ENCODE peak calls at places on chromosomes 5 and 9, in four cellular contexts. J is GM12878, V is K562, B is WTC11. A is an unnamed sample.

GRCh38 chr5:69209607-69210006 is 20.2 kb downstream of the CENPH start:
- DNase-seq in B (no peak), V (no peak), J (no peak), A (no peak)

GRCh38 chr5:179147991-179148702 is 88.0 kb downstream of the ZNF354C start:
- DNase-seq in B (no peak), J (no peak), V (no peak), A (no peak)

GRCh38 chr9:90854637-90855036 is 53.0 kb downstream of the SYK start:
- DNase-seq in J (no peak), V (no peak), B (no peak), A (no peak)

GRCh38 chr5:124948062-124948753 is 201.8 kb upstream of the ZNF608 start:
- DNase-seq in V (no peak), J (no peak), B (no peak), A (no peak)

GRCh38 chr5:109412981-109413402 is 3.2 kb upstream of the PJA2 start:
- DNase-seq in J (no peak), V (no peak), B (no peak), A (peak)

GRCh38 chr5:154042751-154043150 is 4.0 kb downstream of the MFAP3 start:
- DNase-seq in J (no peak), V (no peak), B (no peak), A (no peak)

GRCh38 chr9:18905883-18906649 is 126.9 kb downstream of the SAXO1 start:
- DNase-seq in V (no peak), B (no peak), J (no peak), A (no peak)

GRCh38 chr5:173333900-173334685 is 5.9 kb upstream of the STC2 start:
- DNase-seq in J (no peak), V (no peak), B (no peak), A (no peak)

GRCh38 chr5:763397-763796 is 21.1 kb downstream of the ZDHHC11B start:
- DNase-seq in V (no peak), B (no peak), J (no peak), A (no peak)

GRCh38 chr5:74866653-74867162 is 521 bp upstream of the FAM169A start:
- DNase-seq in J (no peak), B (peak), V (no peak), A (peak)

GRCh38 chr9:22265534-22265933 is 181.1 kb upstream of the DMRTA1 start:
- DNase-seq in V (no peak), B (no peak), J (no peak), A (no peak)

GRCh38 chr5:30380228-30380627 is 813.3 kb upstream of the CDH6 start:
- DNase-seq in B (no peak), J (no peak), V (no peak), A (no peak)

GRCh38 chr9:70054546-70054945 is 10.9 kb downstream of the MAMDC2 start:
- DNase-seq in B (no peak), J (no peak), V (no peak), A (no peak)

GRCh38 chr9:75117572-75117971 is 29.3 kb downstream of the OSTF1 start:
- DNase-seq in V (no peak), B (no peak), J (no peak), A (no peak)

GRCh38 chr5:122263352-122264030 is 48.5 kb upstream of the SNCAIP start:
- DNase-seq in J (no peak), B (no peak), V (no peak), A (no peak)

GRCh38 chr5:135235551-135236100 is 163.4 kb downstream of the MACROH2A1 start:
- DNase-seq in B (no peak), J (no peak), V (no peak), A (no peak)

GRCh38 chr5:170920196-170920595 is 58.4 kb downstream of the RANBP17 start:
- DNase-seq in V (no peak), J (no peak), B (no peak), A (no peak)

GRCh38 chr9:82558855-82559615 is 503.9 kb downstream of the RASEF start:
- DNase-seq in J (no peak), V (no peak), B (no peak), A (peak)

GRCh38 chr5:43105369-43106289 is 15.1 kb upstream of the ZNF131 start:
- DNase-seq in J (peak), V (peak), B (peak), A (peak)

GRCh38 chr5:43106290-43106638 is 14.4 kb upstream of the ZNF131 start:
- DNase-seq in V (no peak), J (no peak), B (no peak), A (no peak)

GRCh38 chr5:43115968-43116367 is 4.7 kb upstream of the ZNF131 start:
- DNase-seq in J (no peak), V (no peak), B (no peak), A (peak)

GRCh38 chr5:43113546-43113945 is 7.2 kb upstream of the ZNF131 start:
- DNase-seq in V (no peak), B (no peak), J (no peak), A (no peak)

GRCh38 chr5:43110606-43111170 is 10.0 kb upstream of the ZNF131 start:
- DNase-seq in B (peak), J (no peak), V (peak), A (peak)
- TF ChIP-seq ESRRA in B (no peak), J (no peak), V (peak), A (no peak)

GRCh38 chr5:159448841-159449407 is 118.6 kb upstream of the IL12B start:
- DNase-seq in V (no peak), B (no peak), J (no peak), A (no peak)
- TF ChIP-seq NR2C2 in V (no peak), B (no peak), J (no peak), A (no peak)

GRCh38 chr5:150068071-150068470 is 18.3 kb downstream of the CSF1R start:
- DNase-seq in V (no peak), J (no peak), B (no peak), A (no peak)

GRCh38 chr5:150066436-150066835 is 19.9 kb downstream of the CSF1R start:
- DNase-seq in V (no peak), B (no peak), J (no peak), A (no peak)

GRCh38 chr5:150067405-150067960 is 18.9 kb downstream of the CSF1R start:
- DNase-seq in B (no peak), J (no peak), V (no peak), A (no peak)

GRCh38 chr5:150065886-150066285 is 20.5 kb downstream of the CSF1R start:
- DNase-seq in V (no peak), J (no peak), B (no peak), A (no peak)

DNA sequence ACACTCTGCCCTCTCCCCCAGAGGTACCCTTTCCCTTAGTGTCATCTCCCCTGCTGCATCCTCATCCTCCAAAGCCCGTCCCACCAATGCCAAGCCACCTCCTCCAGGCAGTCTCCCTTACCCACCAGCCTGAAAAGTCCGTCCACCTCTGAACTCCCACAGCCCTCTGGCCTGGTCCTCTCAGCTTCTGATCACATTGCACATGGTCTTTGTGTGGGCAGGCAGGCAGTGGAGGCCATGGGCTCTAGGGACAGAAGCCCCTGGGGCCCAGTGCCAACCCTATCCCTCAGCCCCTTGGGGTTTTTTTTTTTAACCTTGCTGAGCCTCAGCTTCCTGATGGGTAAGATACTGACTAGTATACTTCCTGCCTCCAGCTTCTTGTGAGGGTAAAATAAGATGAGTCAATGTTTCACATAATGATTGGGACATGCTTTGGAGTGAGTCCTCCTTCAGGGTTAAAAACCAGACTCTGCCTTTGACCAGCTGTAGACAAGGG is 19.4 kb downstream of the CSF1R start:
- DNase-seq in V (no peak), J (no peak), B (no peak), A (no peak)
- TF ChIP-seq ESRRA in V (no peak), J (no peak), B (no peak), A (no peak)

GRCh38 chr5:43664641-43665040 is 61.7 kb downstream of the NNT start:
- DNase-seq in J (no peak), V (no peak), B (no peak), A (no peak)
- TF ChIP-seq NR2C2 in J (no peak), V (no peak), B (no peak), A (no peak)

GRCh38 chr5:115282131-115282530 is 14.3 kb downstream of the CCDC112 start:
- DNase-seq in V (no peak), B (no peak), J (no peak), A (no peak)

GRCh38 chr5:115289104-115289503 is 7.3 kb downstream of the CCDC112 start:
- DNase-seq in V (no peak), B (no peak), J (no peak), A (no peak)

DNA sequence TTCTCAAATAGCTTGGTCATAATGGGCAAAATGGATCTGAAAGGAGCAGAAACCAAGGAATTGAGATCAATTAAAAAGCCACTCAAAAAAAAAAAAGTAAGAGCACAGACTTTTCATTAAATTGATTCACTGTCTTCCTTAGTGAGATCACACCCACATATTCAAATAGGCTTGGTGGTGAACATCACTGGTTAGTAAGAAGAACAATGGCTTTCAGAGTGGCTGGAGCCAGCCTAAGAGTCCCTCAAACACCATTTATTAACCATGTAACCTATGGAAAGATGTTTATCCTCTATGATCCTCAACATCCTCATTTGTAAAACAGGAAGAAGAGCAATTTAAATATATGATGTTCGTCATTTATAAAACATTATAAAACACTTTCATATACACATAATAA is 12.4 kb downstream of the CCDC112 start:
- DNase-seq in B (no peak), V (no peak), J (no peak), A (no peak)
- TF ChIP-seq ESRRA in B (no peak), V (no peak), J (no peak), A (no peak)

GRCh38 chr5:129199308-129199707 is 104.8 kb downstream of the ISOC1 start:
- DNase-seq in J (no peak), V (no peak), B (no peak), A (no peak)
- TF ChIP-seq NR2C2 in J (no peak), V (no peak), B (no peak), A (no peak)

DNA sequence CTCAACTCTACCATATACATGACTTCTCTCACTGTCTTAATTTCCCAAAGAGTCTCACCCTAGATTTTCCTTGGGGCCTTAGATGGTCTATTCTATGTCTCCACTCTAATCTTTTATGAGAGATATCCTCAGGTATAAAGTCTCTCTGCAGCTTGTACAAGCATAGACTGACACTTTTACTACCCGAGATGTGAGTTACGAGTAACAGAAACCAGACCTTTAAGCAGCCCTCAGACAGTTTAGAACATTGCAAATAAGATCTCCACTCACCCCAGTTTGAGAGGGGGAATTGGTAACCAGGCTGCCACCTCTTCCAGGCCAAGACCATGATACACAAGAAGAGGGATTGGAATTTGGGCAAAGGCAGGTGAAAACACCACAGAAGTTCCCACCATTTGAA is 542.5 kb downstream of the TLE4 start:
- DNase-seq in J (no peak), V (no peak), B (no peak), A (no peak)
- TF ChIP-seq ESRRA in J (no peak), V (no peak), B (no peak), A (no peak)

GRCh38 chr5:139381837-139382361 is 1.2 kb downstream of the SLC23A1 start:
- DNase-seq in J (no peak), V (no peak), B (no peak), A (no peak)
- TF ChIP-seq NR2C2 in J (no peak), V (no peak), B (no peak), A (no peak)